ENCODE peak calls at places on chromosome 11, in five cellular contexts. E, B, H, I and W are unnamed samples. For H3K27me3 and H3K36me3, the result is how much of the 10 kb centered on the place peaks cover.

GRCh38 chr11:60763692-60764369 is 7.2 kb downstream of the MS4A15 start:
- DNase-seq in E (no peak), B (peak), H (no peak), I (no peak), W (no peak)

GRCh38 chr11:116454020-116454645 is 318.7 kb downstream of the BUD13 start:
- DNase-seq in E (peak), B (no peak), H (peak), I (no peak), W (peak)

GRCh38 chr11:57432714-57433163 is 5.8 kb upstream of the SLC43A3 start:
- DNase-seq in E (no peak), B (no peak), H (no peak), I (no peak), W (no peak)

GRCh38 chr11:59999732-60000131 is 17.2 kb upstream of the OOSP4B start:
- DNase-seq in E (peak), B (no peak), H (no peak), I (no peak), W (no peak)

GRCh38 chr11:1163911-1164735 is 6.4 kb downstream of the MUC5AC start:
- DNase-seq in E (no peak), B (peak), H (no peak), I (peak), W (peak)

GRCh38 chr11:103682318-103683184 is 353.9 kb upstream of the DDI1 start:
- DNase-seq in E (peak), B (no peak), H (peak), I (no peak), W (peak)

GRCh38 chr11:95884364-95884763 is 39.5 kb downstream of the MTMR2 start:
- DNase-seq in E (peak), B (no peak), H (no peak), I (no peak), W (no peak)

GRCh38 chr11:68968306-68969255 is 12.2 kb downstream of the MRGPRD start:
- DNase-seq in E (no peak), B (peak), H (no peak), I (peak), W (no peak)

GRCh38 chr11:9060700-9061111 is 30.7 kb downstream of the SCUBE2 start:
- DNase-seq in E (peak), B (no peak), H (no peak), I (no peak), W (peak)

GRCh38 chr11:32939866-32940265 is 47.3 kb downstream of the QSER1 start:
- DNase-seq in E (no peak), B (no peak), H (no peak), I (no peak), W (no peak)

GRCh38 chr11:6062691-6063358 is 32.3 kb upstream of the OR56A1 start:
- DNase-seq in E (no peak), B (no peak), H (no peak), I (no peak), W (no peak)

GRCh38 chr11:121099885-121100284 is 1.2 kb upstream of the TECTA start:
- DNase-seq in E (no peak), B (no peak), H (no peak), I (no peak), W (no peak)

GRCh38 chr11:13152736-13153541 is 124.7 kb upstream of the BMAL1 start:
- DNase-seq in E (no peak), B (no peak), H (no peak), I (no peak), W (no peak)

GRCh38 chr11:108697872-108698473 is 33.1 kb downstream of the DDX10 start:
- DNase-seq in E (peak), B (no peak), H (peak), I (no peak), W (peak)

GRCh38 chr11:111733655-111734088 is 32.5 kb downstream of the PPP2R1B start:
- DNase-seq in E (no peak), B (peak), H (peak), I (peak), W (peak)

GRCh38 chr11:2287102-2287501 is 14.6 kb downstream of the C11orf21 start:
- DNase-seq in E (no peak), B (no peak), H (no peak), I (peak), W (peak)

GRCh38 chr11:2366271-2366670 is 10.8 kb upstream of the CD81 start:
- DNase-seq in E (no peak), B (no peak), H (no peak), I (peak), W (peak)

GRCh38 chr11:78171951-78172350 is 16.5 kb downstream of the KCTD21 start:
- DNase-seq in E (no peak), B (no peak), H (no peak), I (no peak), W (no peak)

GRCh38 chr11:102453286-102453797 is 777 bp upstream of the TMEM123 start:
- DNase-seq in E (no peak), B (no peak), H (no peak), I (no peak), W (peak)

GRCh38 chr11:8610532-8611116 is 16.6 kb upstream of the STK33 start:
- DNase-seq in E (no peak), B (no peak), H (peak), I (no peak), W (peak)

GRCh38 chr11:105236631-105237030 is 97.1 kb upstream of the CARD18 start:
- DNase-seq in E (no peak), B (no peak), H (no peak), I (no peak), W (no peak)

GRCh38 chr11:134050541-134051383 is 18.1 kb upstream of the JAM3 start:
- DNase-seq in E (peak), B (peak), H (peak), I (peak), W (peak)

GRCh38 chr11:18927550-18928322 is 11.5 kb downstream of the MRGPRX1 start:
- DNase-seq in E (no peak), B (no peak), H (no peak), I (no peak), W (no peak)

GRCh38 chr11:61345954-61346814 is 13.2 kb downstream of the TKFC start:
- DNase-seq in E (no peak), B (peak), H (peak), I (no peak), W (no peak)

GRCh38 chr11:116148056-116148455 is 624.7 kb downstream of the BUD13 start:
- DNase-seq in E (no peak), B (no peak), H (no peak), I (no peak), W (peak)

GRCh38 chr11:9069861-9070470 is 21.4 kb downstream of the SCUBE2 start:
- DNase-seq in E (no peak), B (no peak), H (no peak), I (no peak), W (no peak)

GRCh38 chr11:102470257-102470656 is 17.7 kb upstream of the TMEM123 start:
- DNase-seq in E (no peak), B (no peak), H (no peak), I (no peak), W (no peak)

GRCh38 chr11:86747801-86748200 is 52.5 kb upstream of the PRSS23 start:
- DNase-seq in E (no peak), B (no peak), H (no peak), I (no peak), W (no peak)

GRCh38 chr11:67351275-67352005 is 1.9 kb downstream of the POLD4 start:
- DNase-seq in E (peak), B (peak), H (peak), I (peak), W (peak)

GRCh38 chr11:17273668-17274321 is 2.7 kb upstream of the NUCB2 start:
- DNase-seq in E (peak), B (no peak), H (no peak), I (no peak), W (peak)

GRCh38 chr11:22671751-22672150 is 5.3 kb downstream of the GAS2 start:
- DNase-seq in E (no peak), B (no peak), H (no peak), I (no peak), W (no peak)
- H3K27me3 ChIP-seq in E (under half), B (under half), H (under half), I (under half), W (under half)

GRCh38 chr11:72584293-72584921 is 89.8 kb downstream of the PDE2A start:
- DNase-seq in E (no peak), B (peak), H (peak), I (peak), W (peak)
- H3K4me3 ChIP-seq in E (no peak), B (peak), H (no peak), I (no peak), W (peak)

GRCh38 chr11:64218628-64219353 is 7.2 kb downstream of the TRPT1 start:
- DNase-seq in E (no peak), B (no peak), H (no peak), I (no peak), W (no peak)
- H3K36me3 ChIP-seq in E (under half), B (half or more), H (under half), I (under half), W (under half)

DNA sequence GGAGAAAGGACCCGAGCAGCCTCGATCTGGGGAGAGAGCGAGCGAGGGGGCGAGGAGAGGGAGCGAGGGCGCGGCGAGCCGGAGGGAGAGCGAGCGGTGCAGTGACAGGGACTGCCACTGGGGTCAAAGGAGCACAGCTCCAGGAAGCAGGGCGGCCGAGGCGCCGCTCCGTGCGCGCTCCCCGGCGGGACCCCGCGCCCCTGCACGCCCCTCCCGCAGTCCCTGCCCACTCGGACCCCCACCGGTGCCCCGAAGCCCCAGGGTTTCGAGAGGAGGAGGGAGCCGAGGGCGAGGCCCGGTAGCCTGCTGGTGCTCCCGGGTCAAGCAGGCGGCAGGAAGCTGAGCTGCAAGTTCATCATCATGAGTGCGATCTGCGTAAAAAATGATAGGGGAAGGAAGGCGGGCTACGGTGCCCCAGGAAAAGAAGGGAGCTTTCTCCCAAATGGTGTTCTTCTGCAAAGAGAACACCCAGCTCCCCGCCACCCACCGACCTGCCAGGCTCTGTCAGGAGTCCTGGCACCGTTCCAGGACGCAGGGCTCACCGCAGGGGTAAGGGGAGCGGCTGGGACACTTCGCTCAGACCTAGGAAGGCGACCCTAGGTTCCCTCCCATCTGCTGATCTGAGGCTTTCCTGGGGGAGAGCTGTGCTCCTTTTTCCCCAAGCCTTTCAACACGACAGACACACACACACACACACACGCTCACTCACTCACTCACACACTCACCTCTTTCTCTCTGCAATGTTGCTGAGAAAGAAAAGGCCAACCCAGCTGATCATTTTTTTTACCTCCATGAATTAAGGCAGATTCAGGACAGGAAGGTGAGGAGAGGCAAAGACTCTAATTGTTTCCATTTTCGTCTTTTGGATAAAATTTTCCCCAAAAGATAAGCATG is at the start of gene MPPED2:
- DNase-seq in E (peak), B (peak), H (peak), I (peak), W (peak)
- H3K27me3 ChIP-seq in E (half or more), B (under half), H (under half), I (under half), W (under half)

DNA sequence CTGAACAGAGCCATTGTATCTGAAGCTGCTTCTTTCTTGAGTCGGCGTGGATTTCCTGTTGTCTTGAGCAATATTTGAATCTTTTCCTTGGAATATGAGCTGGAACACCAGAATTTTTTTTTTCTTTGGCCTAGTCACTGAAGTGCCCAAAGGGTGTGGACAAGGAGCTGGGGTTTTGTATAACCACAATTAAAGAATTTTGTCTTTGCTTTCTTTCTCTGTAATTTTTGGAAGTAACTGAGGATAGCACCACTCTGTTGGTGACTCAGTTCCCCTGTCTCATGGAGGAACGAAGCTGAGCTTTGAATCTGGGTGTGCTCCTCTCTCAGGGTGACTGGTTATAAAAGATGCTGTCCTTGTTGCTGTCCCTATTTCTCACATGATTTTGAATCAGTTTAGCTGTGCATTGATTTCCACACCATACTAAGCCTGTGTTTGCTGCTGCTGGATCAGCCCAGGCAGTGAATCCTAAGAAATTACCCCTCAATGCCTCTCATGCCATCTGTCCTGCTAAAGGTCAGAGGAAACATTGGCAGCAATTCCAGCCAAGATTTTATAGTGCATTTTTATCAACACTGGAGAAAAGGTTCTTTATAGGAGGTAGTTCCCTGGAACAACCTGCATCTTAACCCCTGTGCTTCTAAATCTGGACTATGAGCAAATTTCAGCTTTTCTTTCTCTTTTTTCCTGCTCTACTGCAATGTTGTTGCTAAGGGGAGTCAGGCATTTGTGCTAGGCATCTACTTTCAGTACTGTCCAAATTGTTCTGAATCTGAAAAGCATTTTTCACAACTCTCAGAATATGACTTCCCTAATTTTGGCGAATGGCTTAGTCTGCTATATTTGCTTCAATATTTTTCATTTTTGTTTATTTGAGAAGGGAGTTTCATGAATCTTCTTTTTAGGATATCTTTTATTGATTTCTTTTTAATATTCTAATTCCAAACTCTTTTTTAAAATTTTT is 540.8 kb downstream of the SOX6 start:
- DNase-seq in E (no peak), B (no peak), H (no peak), I (no peak), W (no peak)
- H3K4me3 ChIP-seq in E (no peak), B (no peak), H (no peak), I (no peak), W (no peak)

DNA sequence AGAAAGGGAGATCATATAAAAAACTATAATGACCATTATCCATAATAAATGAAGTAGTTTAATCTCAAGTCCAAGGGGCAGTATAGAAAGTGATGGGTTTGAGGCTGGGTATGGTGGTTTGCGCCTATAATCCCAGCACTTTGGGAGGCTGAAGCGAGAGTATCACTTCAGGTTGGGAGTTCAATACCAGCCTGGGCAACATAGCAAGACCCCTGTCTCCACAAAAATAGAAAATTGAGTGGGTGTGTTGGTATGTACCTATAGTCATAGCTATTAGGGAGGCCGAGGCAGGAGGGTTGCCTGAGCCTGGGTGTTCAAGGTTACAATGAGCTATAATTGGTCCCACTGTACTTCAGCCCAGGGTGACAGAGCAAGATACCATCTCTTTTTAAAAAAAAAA is 23.9 kb downstream of the MED17 start:
- DNase-seq in E (no peak), B (no peak), H (no peak), I (no peak), W (no peak)
- H3K36me3 ChIP-seq in E (half or more), B (half or more), H (under half), I (half or more), W (under half)

DNA sequence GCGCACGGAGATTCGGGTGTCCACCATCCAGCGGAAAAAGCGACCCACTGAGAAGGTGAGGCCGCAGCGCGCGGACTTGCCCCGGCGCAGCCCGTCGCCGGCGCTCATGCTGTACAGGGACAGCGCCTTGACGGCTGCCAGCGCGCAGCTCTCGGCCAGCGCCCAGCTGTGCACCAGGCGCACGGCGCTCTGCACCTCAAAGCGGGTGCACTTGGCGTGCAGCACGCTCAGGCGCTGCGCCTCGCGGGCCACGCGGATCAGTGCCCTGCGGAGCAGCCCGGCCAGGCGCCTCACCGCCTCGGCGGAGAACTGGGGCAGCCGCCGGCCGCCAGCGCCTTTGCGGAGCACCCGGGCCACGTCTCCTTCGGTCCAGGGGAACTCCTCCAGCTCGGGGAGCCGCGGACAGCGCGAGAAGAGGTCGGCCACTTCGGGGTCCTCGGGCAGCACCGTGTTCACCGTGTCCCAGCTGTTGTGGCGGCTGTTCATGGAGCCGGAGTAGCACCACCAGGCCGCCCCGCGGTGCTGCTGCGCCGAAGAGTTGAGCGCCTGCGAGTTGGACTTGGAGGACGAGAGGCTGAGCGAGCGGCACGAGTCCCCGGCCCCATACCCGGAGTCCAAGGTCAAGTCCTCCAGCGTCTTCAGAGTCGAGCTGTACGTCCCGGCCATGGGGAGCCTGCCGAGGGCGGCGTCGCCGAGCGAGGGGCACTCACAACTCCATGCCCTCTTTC is 728 bp downstream of the ABTB2 start:
- DNase-seq in E (peak), B (peak), H (peak), I (peak), W (peak)
- H3K27me3 ChIP-seq in E (under half), B (under half), H (under half), I (under half), W (under half)

GRCh38 chr11:130431806-130432205 is 3.4 kb upstream of the ADAMTS8 start:
- DNase-seq in E (no peak), B (no peak), H (no peak), I (no peak), W (no peak)
- H3K4me3 ChIP-seq in E (no peak), B (no peak), H (no peak), I (no peak), W (no peak)

GRCh38 chr11:118903204-118904015 is 19.7 kb downstream of the CXCR5 start:
- DNase-seq in E (no peak), B (peak), H (no peak), I (no peak), W (peak)

GRCh38 chr11:118901494-118902335 is 18.0 kb downstream of the CXCR5 start:
- DNase-seq in E (no peak), B (peak), H (peak), I (peak), W (peak)

GRCh38 chr11:118900535-118901384 is 17.1 kb downstream of the CXCR5 start:
- DNase-seq in E (no peak), B (peak), H (peak), I (peak), W (peak)

GRCh38 chr11:118899706-118900360 is 16.1 kb downstream of the CXCR5 start:
- DNase-seq in E (no peak), B (no peak), H (no peak), I (peak), W (no peak)

GRCh38 chr11:118902336-118903203 is 18.9 kb downstream of the CXCR5 start:
- DNase-seq in E (no peak), B (peak), H (no peak), I (no peak), W (peak)
- H3K36me3 ChIP-seq in E (half or more), B (half or more), H (under half), I (half or more), W (under half)

GRCh38 chr11:44727373-44728084 is 767 bp downstream of the TSPAN18 start:
- DNase-seq in E (peak), B (peak), H (peak), I (peak), W (peak)

GRCh38 chr11:44728491-44728910 is 1.7 kb downstream of the TSPAN18 start:
- DNase-seq in E (no peak), B (no peak), H (peak), I (no peak), W (peak)

GRCh38 chr11:44728085-44728410 is 1.3 kb downstream of the TSPAN18 start:
- DNase-seq in E (no peak), B (no peak), H (no peak), I (no peak), W (no peak)

GRCh38 chr11:44729718-44730117 is 3.0 kb downstream of the TSPAN18 start:
- DNase-seq in E (no peak), B (no peak), H (peak), I (no peak), W (no peak)

GRCh38 chr11:44729065-44729464 is 2.3 kb downstream of the TSPAN18 start:
- DNase-seq in E (no peak), B (no peak), H (no peak), I (no peak), W (peak)
- H3K27me3 ChIP-seq in E (under half), B (under half), H (under half), I (under half), W (under half)